ENCODE peak calls at places on chromosomes 5 and 9, in six cellular contexts. One of them, this sample, is unnamed.
A peak's percentile ranks its signal among the peaks of the same experiment; 100 is the strongest.

GRCh38 chr5:87503004-87503403 is 90.3 kb upstream of the CCNH start:
- DNase-seq in fibroblast of lung: no peak
- DNase-seq in upper lobe of right lung: no peak
- DNase-seq in endodermal cell: no peak
- DNase-seq in HCT116: no peak
- DNase-seq in heart left ventricle: no peak
- DNase-seq in this sample: no peak

GRCh38 chr5:132417010-132417439 is 47.5 kb downstream of the SLC22A5 start:
- DNase-seq in fibroblast of lung: no peak
- DNase-seq in upper lobe of right lung: no peak
- DNase-seq in endodermal cell: no peak
- DNase-seq in HCT116: no peak
- DNase-seq in heart left ventricle: peak; percentile 73
- DNase-seq in this sample: no peak

GRCh38 chr5:59517926-59518585 is 375.5 kb downstream of the PDE4D start:
- DNase-seq in fibroblast of lung: peak; percentile 90
- DNase-seq in upper lobe of right lung: no peak
- DNase-seq in endodermal cell: no peak
- DNase-seq in HCT116: no peak
- DNase-seq in heart left ventricle: no peak
- DNase-seq in this sample: no peak

GRCh38 chr5:149278811-149279210 is 7.2 kb downstream of the AFAP1L1 start:
- DNase-seq in fibroblast of lung: no peak
- DNase-seq in upper lobe of right lung: no peak
- DNase-seq in endodermal cell: no peak
- DNase-seq in HCT116: no peak
- DNase-seq in heart left ventricle: no peak
- DNase-seq in this sample: no peak

GRCh38 chr9:75088646-75089368 is 493 bp downstream of the OSTF1 start:
- DNase-seq in fibroblast of lung: peak; percentile 65
- DNase-seq in upper lobe of right lung: peak; percentile 87
- DNase-seq in endodermal cell: peak; percentile 74
- DNase-seq in HCT116: no peak
- DNase-seq in heart left ventricle: peak; percentile 86
- DNase-seq in this sample: no peak

GRCh38 chr9:77843088-77843985 is 188.3 kb downstream of the GNAQ start:
- DNase-seq in fibroblast of lung: peak; percentile 39
- DNase-seq in upper lobe of right lung: no peak
- DNase-seq in endodermal cell: peak; percentile 68
- DNase-seq in HCT116: no peak
- DNase-seq in heart left ventricle: no peak
- DNase-seq in this sample: no peak

GRCh38 chr5:138064526-138064925 is 19.3 kb upstream of the WNT8A start:
- DNase-seq in fibroblast of lung: no peak
- DNase-seq in upper lobe of right lung: no peak
- DNase-seq in endodermal cell: peak; percentile 51
- DNase-seq in HCT116: no peak
- DNase-seq in heart left ventricle: no peak
- DNase-seq in this sample: no peak

GRCh38 chr5:178469011-178469974 is 120.9 kb downstream of the COL23A1 start:
- DNase-seq in fibroblast of lung: no peak
- DNase-seq in upper lobe of right lung: no peak
- DNase-seq in endodermal cell: peak; percentile 36
- DNase-seq in HCT116: no peak
- DNase-seq in heart left ventricle: no peak
- DNase-seq in this sample: no peak

GRCh38 chr5:179142434-179143198 is 82.4 kb downstream of the ZNF354C start:
- DNase-seq in fibroblast of lung: peak; percentile 80
- DNase-seq in upper lobe of right lung: no peak
- DNase-seq in endodermal cell: no peak
- DNase-seq in HCT116: no peak
- DNase-seq in heart left ventricle: no peak
- DNase-seq in this sample: no peak

GRCh38 chr9:92247296-92247695 is 46.2 kb downstream of the IARS1 start:
- DNase-seq in fibroblast of lung: peak; percentile 1
- DNase-seq in upper lobe of right lung: no peak
- DNase-seq in endodermal cell: no peak
- DNase-seq in HCT116: no peak
- DNase-seq in heart left ventricle: no peak
- DNase-seq in this sample: no peak

GRCh38 chr9:14018061-14018460 is 295.9 kb downstream of the NFIB start:
- DNase-seq in fibroblast of lung: peak; percentile 87
- DNase-seq in upper lobe of right lung: no peak
- DNase-seq in endodermal cell: no peak
- DNase-seq in HCT116: no peak
- DNase-seq in heart left ventricle: no peak
- DNase-seq in this sample: no peak

GRCh38 chr9:32551491-32552049 is 557 bp upstream of the SMIM27 start:
- DNase-seq in fibroblast of lung: peak; percentile 25
- DNase-seq in upper lobe of right lung: no peak
- DNase-seq in endodermal cell: no peak
- DNase-seq in HCT116: peak; percentile 7
- DNase-seq in heart left ventricle: no peak
- DNase-seq in this sample: no peak

GRCh38 chr9:134994926-134995791 is 77.4 kb upstream of the FCN1 start:
- DNase-seq in fibroblast of lung: no peak
- DNase-seq in upper lobe of right lung: peak; percentile 35
- DNase-seq in endodermal cell: no peak
- DNase-seq in HCT116: no peak
- DNase-seq in heart left ventricle: no peak
- DNase-seq in this sample: no peak

GRCh38 chr9:84493284-84493947 is 152.9 kb upstream of the SLC28A3 start:
- DNase-seq in fibroblast of lung: no peak
- DNase-seq in upper lobe of right lung: no peak
- DNase-seq in endodermal cell: peak; percentile 64
- DNase-seq in HCT116: no peak
- DNase-seq in heart left ventricle: no peak
- DNase-seq in this sample: no peak

DNA sequence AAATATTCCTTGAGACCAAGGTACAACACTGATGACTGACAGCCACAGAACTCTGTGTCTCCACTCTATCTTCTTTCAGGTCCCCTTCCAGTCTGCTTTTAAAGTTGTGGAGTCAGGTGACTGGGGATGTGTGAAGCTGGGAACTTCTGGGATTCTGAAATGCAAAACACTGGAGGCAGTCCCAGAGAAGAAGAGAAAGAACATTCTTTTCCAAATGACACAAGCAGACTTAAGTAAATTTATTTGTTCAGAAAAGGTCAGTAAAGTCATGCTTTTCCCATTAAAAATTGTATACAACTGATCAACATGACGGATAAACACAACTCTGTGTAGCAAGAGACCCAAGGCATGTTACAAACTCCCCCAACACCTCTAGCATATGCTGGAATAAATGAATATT is 92.5 kb upstream of the IFNK start:
- DNase-seq in fibroblast of lung: no peak
- DNase-seq in upper lobe of right lung: no peak
- DNase-seq in endodermal cell: no peak
- DNase-seq in HCT116: no peak
- DNase-seq in heart left ventricle: no peak
- DNase-seq in this sample: no peak
- H3K27ac ChIP-seq in fibroblast of lung: no peak overlapping the region
- H3K27ac ChIP-seq in upper lobe of right lung: no peak overlapping the region
- H3K27ac ChIP-seq in endodermal cell: no peak overlapping the region
- H3K27ac ChIP-seq in HCT116: no peak overlapping the region
- H3K27ac ChIP-seq in heart left ventricle: no peak overlapping the region
- H3K27ac ChIP-seq in this sample: peak overlapping the region; percentile 49

DNA sequence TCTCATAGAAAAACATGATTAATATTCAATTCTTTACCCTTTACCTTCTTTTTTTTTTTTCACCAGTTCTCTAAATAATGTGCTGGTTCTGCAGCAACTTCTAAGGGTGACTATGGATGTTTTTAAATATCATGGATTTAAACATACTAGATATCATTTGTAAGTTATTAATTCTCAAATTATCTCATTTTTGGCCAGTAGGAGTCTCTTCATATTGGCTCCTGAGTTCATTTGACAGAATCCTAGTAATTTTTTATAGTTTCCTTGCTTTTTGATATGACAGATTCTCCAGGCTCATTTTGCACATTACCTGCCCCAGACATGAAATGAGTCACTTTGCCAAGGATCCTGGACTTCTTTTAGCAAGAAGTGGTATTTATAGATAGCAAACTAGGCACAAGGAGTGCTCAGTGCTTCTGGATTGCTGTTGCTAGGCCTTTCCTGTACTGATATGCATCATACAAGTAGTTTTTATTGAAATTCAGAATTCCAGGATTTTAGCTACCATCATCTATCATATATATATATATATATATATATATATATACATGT is 201.3 kb upstream of the IL12B start:
- DNase-seq in fibroblast of lung: no peak
- DNase-seq in upper lobe of right lung: no peak
- DNase-seq in endodermal cell: no peak
- DNase-seq in HCT116: no peak
- DNase-seq in heart left ventricle: no peak
- DNase-seq in this sample: no peak
- TF ChIP-seq CTCF in fibroblast of lung: peak; percentile 35
- TF ChIP-seq CTCF in upper lobe of right lung: peak; percentile 13
- TF ChIP-seq CTCF in endodermal cell: no peak
- TF ChIP-seq CTCF in HCT116: peak; percentile 24
- TF ChIP-seq CTCF in heart left ventricle: no peak
- TF ChIP-seq CTCF in this sample: no peak

GRCh38 chr5:111447822-111448221 is 64.5 kb downstream of the STARD4 start:
- DNase-seq in fibroblast of lung: no peak
- DNase-seq in upper lobe of right lung: no peak
- DNase-seq in endodermal cell: peak; percentile 58
- DNase-seq in HCT116: no peak
- DNase-seq in heart left ventricle: no peak
- DNase-seq in this sample: no peak
- H3K27ac ChIP-seq in fibroblast of lung: no peak overlapping the region
- H3K27ac ChIP-seq in upper lobe of right lung: no peak overlapping the region
- H3K27ac ChIP-seq in endodermal cell: no peak overlapping the region
- H3K27ac ChIP-seq in HCT116: no peak overlapping the region
- H3K27ac ChIP-seq in heart left ventricle: no peak overlapping the region
- H3K27ac ChIP-seq in this sample: no peak overlapping the region

DNA sequence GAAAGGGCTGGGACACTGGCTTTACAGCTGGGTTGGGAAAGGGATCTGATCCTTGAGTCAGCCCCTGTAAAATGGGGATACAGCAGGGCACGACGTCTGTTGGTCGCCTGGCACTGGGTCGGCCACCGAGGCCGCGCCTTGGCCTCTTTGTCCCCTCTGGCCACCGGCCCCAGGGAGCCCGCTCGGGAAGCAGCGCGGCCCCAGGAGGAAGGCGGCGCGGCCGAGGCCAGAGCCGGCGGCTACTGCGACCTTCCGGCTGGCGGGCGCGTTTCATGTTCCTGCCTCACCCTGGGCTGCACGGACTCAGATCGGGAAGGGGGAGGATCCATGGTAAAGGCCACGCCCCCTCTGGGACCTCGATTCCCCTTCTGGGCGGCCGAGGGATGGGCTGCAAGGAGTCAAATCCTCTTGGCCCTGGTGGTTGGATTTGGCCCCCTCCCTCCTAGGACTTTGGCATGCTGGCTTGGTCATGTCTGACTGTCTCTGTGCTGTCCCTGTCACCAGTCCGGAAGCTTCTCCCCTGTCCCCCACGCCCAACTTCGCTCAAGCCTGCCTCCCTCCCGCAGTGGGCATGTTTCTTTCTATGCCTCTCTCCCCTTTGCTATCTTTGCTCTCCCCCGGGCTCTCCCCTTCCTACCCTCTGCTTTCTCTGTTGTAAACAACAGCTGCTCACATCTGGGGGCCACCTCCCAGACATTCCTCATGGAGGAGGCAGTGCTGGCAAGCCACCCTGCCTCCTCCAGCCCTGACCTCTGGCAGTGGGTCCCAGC is 25.8 kb downstream of the FPGS start:
- DNase-seq in fibroblast of lung: peak; percentile 49
- DNase-seq in upper lobe of right lung: peak; percentile 87
- DNase-seq in endodermal cell: peak; percentile 99
- DNase-seq in HCT116: peak; percentile 41
- DNase-seq in heart left ventricle: peak; percentile 93
- DNase-seq in this sample: peak; percentile 95
- TF ChIP-seq CTCF in fibroblast of lung: no peak
- TF ChIP-seq CTCF in upper lobe of right lung: peak; percentile 24
- TF ChIP-seq CTCF in endodermal cell: no peak
- TF ChIP-seq CTCF in HCT116: no peak
- TF ChIP-seq CTCF in heart left ventricle: no peak
- TF ChIP-seq CTCF in this sample: no peak

GRCh38 chr9:126664893-126665695 is 51.4 kb downstream of the LMX1B start:
- DNase-seq in fibroblast of lung: no peak
- DNase-seq in upper lobe of right lung: no peak
- DNase-seq in endodermal cell: peak; percentile 91
- DNase-seq in HCT116: no peak
- DNase-seq in heart left ventricle: no peak
- DNase-seq in this sample: no peak
- H3K27ac ChIP-seq in fibroblast of lung: no peak overlapping the region
- H3K27ac ChIP-seq in upper lobe of right lung: no peak overlapping the region
- H3K27ac ChIP-seq in endodermal cell: peak overlapping the region; percentile 83
- H3K27ac ChIP-seq in HCT116: no peak overlapping the region
- H3K27ac ChIP-seq in heart left ventricle: no peak overlapping the region
- H3K27ac ChIP-seq in this sample: no peak overlapping the region

GRCh38 chr5:127296321-127296720 is 5.7 kb downstream of the MEGF10 start:
- DNase-seq in fibroblast of lung: peak; percentile 75
- DNase-seq in upper lobe of right lung: no peak
- DNase-seq in endodermal cell: no peak
- DNase-seq in HCT116: no peak
- DNase-seq in heart left ventricle: no peak
- DNase-seq in this sample: no peak

GRCh38 chr5:127297348-127298035 is 6.9 kb downstream of the MEGF10 start:
- DNase-seq in fibroblast of lung: no peak
- DNase-seq in upper lobe of right lung: no peak
- DNase-seq in endodermal cell: no peak
- DNase-seq in HCT116: no peak
- DNase-seq in heart left ventricle: no peak
- DNase-seq in this sample: no peak

GRCh38 chr5:127299678-127300077 is 9.1 kb downstream of the MEGF10 start:
- DNase-seq in fibroblast of lung: no peak
- DNase-seq in upper lobe of right lung: no peak
- DNase-seq in endodermal cell: no peak
- DNase-seq in HCT116: no peak
- DNase-seq in heart left ventricle: no peak
- DNase-seq in this sample: no peak

GRCh38 chr5:127298623-127299022 is 8.0 kb downstream of the MEGF10 start:
- DNase-seq in fibroblast of lung: no peak
- DNase-seq in upper lobe of right lung: no peak
- DNase-seq in endodermal cell: no peak
- DNase-seq in HCT116: no peak
- DNase-seq in heart left ventricle: no peak
- DNase-seq in this sample: no peak

DNA sequence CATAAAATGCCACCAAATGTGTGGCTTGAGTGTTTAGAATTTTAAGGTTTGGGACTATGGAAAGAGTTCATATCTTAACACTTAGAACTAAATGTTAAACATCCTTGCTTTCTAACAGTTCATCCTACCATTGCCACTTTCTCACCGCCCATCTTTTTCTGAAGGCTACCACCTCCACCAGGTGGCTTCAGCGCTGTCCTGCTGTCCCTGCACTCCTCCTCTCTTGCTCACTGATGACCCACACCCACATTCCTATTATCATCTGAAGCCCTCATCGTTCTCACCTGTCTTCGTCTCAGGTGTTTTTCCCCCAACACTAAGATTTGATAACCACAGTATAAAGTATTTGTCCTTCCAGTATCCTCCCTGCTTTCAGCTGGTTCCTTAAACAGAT is 7.4 kb downstream of the MEGF10 start:
- DNase-seq in fibroblast of lung: no peak
- DNase-seq in upper lobe of right lung: no peak
- DNase-seq in endodermal cell: no peak
- DNase-seq in HCT116: no peak
- DNase-seq in heart left ventricle: no peak
- DNase-seq in this sample: no peak
- TF ChIP-seq CTCF in fibroblast of lung: no peak
- TF ChIP-seq CTCF in upper lobe of right lung: no peak
- TF ChIP-seq CTCF in endodermal cell: peak; percentile 71
- TF ChIP-seq CTCF in HCT116: no peak
- TF ChIP-seq CTCF in heart left ventricle: no peak
- TF ChIP-seq CTCF in this sample: no peak

GRCh38 chr9:89825648-89826047 is 220.8 kb downstream of the GADD45G start:
- DNase-seq in fibroblast of lung: no peak
- DNase-seq in upper lobe of right lung: no peak
- DNase-seq in endodermal cell: peak; percentile 24
- DNase-seq in HCT116: no peak
- DNase-seq in heart left ventricle: no peak
- DNase-seq in this sample: no peak
- H3K27ac ChIP-seq in fibroblast of lung: no peak overlapping the region
- H3K27ac ChIP-seq in upper lobe of right lung: no peak overlapping the region
- H3K27ac ChIP-seq in endodermal cell: no peak overlapping the region
- H3K27ac ChIP-seq in HCT116: no peak overlapping the region
- H3K27ac ChIP-seq in heart left ventricle: no peak overlapping the region
- H3K27ac ChIP-seq in this sample: no peak overlapping the region